ENCODE peak calls at places on chromosome 12, in seven cellular contexts. V, W, S, Q, I, K and O are unnamed samples.
A peak's percentile ranks its signal among the peaks of the same experiment; 100 is the strongest.

GRCh38 chr12:9646794-9647622 is 22.5 kb upstream of the CLEC2D start:
- DNase-seq in V (no peak), W (no peak), S (no peak), Q (peak; percentile 36), I (peak; percentile 30), K (no peak), O (no peak)

GRCh38 chr12:84128117-84128991 is 784.2 kb downstream of the SLC6A15 start:
- DNase-seq in V (no peak), W (no peak), S (no peak), Q (no peak), I (peak; percentile 16), K (peak; percentile 20), O (no peak)

GRCh38 chr12:97921957-97922722 is 459.5 kb downstream of the RMST start:
- DNase-seq in V (peak; percentile 2), W (no peak), S (no peak), Q (peak; percentile 96), I (no peak), K (no peak), O (peak; percentile 93)

GRCh38 chr12:109795023-109795422 is 38.2 kb downstream of the TRPV4 start:
- DNase-seq in V (peak; percentile 65), W (no peak), S (no peak), Q (peak; percentile 47), I (no peak), K (no peak), O (peak; percentile 83)

GRCh38 chr12:110224379-110225304 is 56.4 kb upstream of the ATP2A2 start:
- DNase-seq in V (peak; percentile 43), W (no peak), S (no peak), Q (peak; percentile 93), I (peak; percentile 44), K (no peak), O (peak; percentile 74)

GRCh38 chr12:125892276-125892675 is 827.0 kb downstream of the AACS start:
- DNase-seq in V (no peak), W (no peak), S (no peak), Q (no peak), I (no peak), K (no peak), O (no peak)

GRCh38 chr12:12349711-12350665 is at the start of gene MANSC1:
- DNase-seq in V (no peak), W (peak; percentile 78), S (peak; percentile 75), Q (peak; percentile 41), I (peak; percentile 86), K (peak; percentile 88), O (no peak)

GRCh38 chr12:123995023-123995422 is 22.0 kb downstream of the ZNF664 start:
- DNase-seq in V (peak; percentile 46), W (no peak), S (no peak), Q (peak; percentile 68), I (no peak), K (no peak), O (peak; percentile 95)

GRCh38 chr12:79883216-79883615 is 51.7 kb downstream of the PPP1R12A start:
- DNase-seq in V (peak; percentile 55), W (no peak), S (no peak), Q (no peak), I (no peak), K (no peak), O (peak; percentile 69)

GRCh38 chr12:56193025-56193578 is 3.8 kb upstream of the SMARCC2 start:
- DNase-seq in V (peak; percentile 79), W (peak; percentile 85), S (peak; percentile 85), Q (peak; percentile 91), I (peak; percentile 96), K (no peak), O (peak; percentile 67)

GRCh38 chr12:101729842-101730241 is 9.4 kb downstream of the SYCP3 start:
- DNase-seq in V (no peak), W (no peak), S (no peak), Q (no peak), I (no peak), K (no peak), O (no peak)

GRCh38 chr12:101927042-101927441 is 49.7 kb downstream of the DRAM1 start:
- DNase-seq in V (no peak), W (no peak), S (no peak), Q (peak; percentile 60), I (no peak), K (no peak), O (no peak)

GRCh38 chr12:65602579-65603295 is 221.5 kb upstream of the HMGA2 start:
- DNase-seq in V (peak; percentile 92), W (peak; percentile 75), S (peak; percentile 68), Q (peak; percentile 97), I (peak; percentile 89), K (peak; percentile 80), O (peak; percentile 94)

GRCh38 chr12:121668750-121669524 is 517 bp downstream of the MORN3 start:
- DNase-seq in V (no peak), W (peak; percentile 32), S (no peak), Q (peak; percentile 42), I (peak; percentile 92), K (no peak), O (no peak)

GRCh38 chr12:95335948-95336347 is 118.3 kb downstream of the VEZT start:
- DNase-seq in V (no peak), W (no peak), S (no peak), Q (peak; percentile 47), I (no peak), K (no peak), O (no peak)

DNA sequence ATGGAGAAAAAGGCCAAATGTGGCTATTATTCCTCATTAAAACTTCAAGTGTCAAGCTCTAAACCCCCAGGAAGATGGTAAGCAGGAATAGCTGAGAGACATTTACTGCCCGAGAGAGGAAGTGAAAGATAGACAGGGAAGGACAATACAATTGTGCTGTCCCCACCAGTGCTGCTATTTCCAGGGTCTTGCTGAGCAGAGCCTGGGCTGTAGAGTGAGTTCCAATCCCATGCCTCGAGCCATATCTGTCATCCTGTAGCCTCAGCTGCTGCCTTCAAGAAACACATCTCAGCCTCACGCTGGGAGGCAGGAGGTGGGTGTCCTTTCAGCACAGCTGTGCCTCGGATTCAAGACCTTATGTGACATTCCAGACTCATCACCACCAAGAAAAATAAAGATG is 114.0 kb downstream of the RPAP3 start:
- DNase-seq in V (no peak), W (no peak), S (no peak), Q (no peak), I (no peak), K (no peak), O (no peak)
- H3K27ac ChIP-seq in V (no peak overlapping the region), W (no peak overlapping the region), S (no peak overlapping the region), Q (no peak overlapping the region), I (no peak overlapping the region), K (no peak overlapping the region), O (no peak overlapping the region)

GRCh38 chr12:43728698-43729097 is 29.9 kb downstream of the PUS7L start:
- DNase-seq in V (no peak), W (no peak), S (no peak), Q (no peak), I (no peak), K (no peak), O (no peak)

GRCh38 chr12:43730283-43730682 is 28.3 kb downstream of the PUS7L start:
- DNase-seq in V (no peak), W (no peak), S (no peak), Q (no peak), I (no peak), K (no peak), O (no peak)

GRCh38 chr12:43722621-43723020 is 36.0 kb downstream of the PUS7L start:
- DNase-seq in V (no peak), W (no peak), S (no peak), Q (no peak), I (no peak), K (no peak), O (no peak)

GRCh38 chr12:43723134-43723533 is 35.5 kb downstream of the PUS7L start:
- DNase-seq in V (no peak), W (no peak), S (no peak), Q (no peak), I (no peak), K (no peak), O (no peak)

DNA sequence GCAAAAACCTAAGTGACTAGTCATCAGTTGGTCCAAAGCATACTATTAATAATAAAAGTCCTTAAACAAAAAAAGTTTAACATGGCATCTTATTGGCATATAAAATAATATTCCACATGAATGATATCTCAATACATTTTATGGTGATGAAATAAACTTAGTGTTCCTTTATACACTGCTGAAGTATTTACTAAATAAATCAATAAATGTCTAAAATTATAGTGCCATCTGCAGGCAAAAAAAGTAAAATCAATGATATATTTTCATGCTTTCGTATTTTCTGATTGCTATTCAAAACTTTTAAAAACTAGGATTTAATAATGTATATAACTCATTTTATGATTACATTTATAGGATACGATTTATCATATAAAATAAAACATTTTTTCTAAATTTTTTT is 30.5 kb downstream of the PUS7L start:
- DNase-seq in V (no peak), W (no peak), S (no peak), Q (peak; percentile 33), I (no peak), K (no peak), O (no peak)
- TF ChIP-seq CTCF in V (no peak), W (no peak), S (no peak), Q (peak; percentile 8), I (peak; percentile 51), K (peak; percentile 29), O (peak; percentile 21)

GRCh38 chr12:50572275-50572674 is 67.5 kb downstream of the DIP2B start:
- DNase-seq in V (peak; percentile 35), W (peak; percentile 28), S (no peak), Q (peak; percentile 94), I (peak; percentile 27), K (no peak), O (peak; percentile 78)

GRCh38 chr12:50569876-50570275 is 65.1 kb downstream of the DIP2B start:
- DNase-seq in V (no peak), W (no peak), S (no peak), Q (no peak), I (no peak), K (no peak), O (peak; percentile 46)

GRCh38 chr12:50574621-50575348 is 70.0 kb downstream of the DIP2B start:
- DNase-seq in V (no peak), W (no peak), S (no peak), Q (peak; percentile 79), I (peak; percentile 23), K (no peak), O (no peak)

GRCh38 chr12:50572760-50573159 is 68.0 kb downstream of the DIP2B start:
- DNase-seq in V (no peak), W (no peak), S (no peak), Q (no peak), I (no peak), K (no peak), O (peak; percentile 40)

GRCh38 chr12:50573271-50573670 is 68.5 kb downstream of the DIP2B start:
- DNase-seq in V (no peak), W (no peak), S (no peak), Q (no peak), I (no peak), K (no peak), O (no peak)
- H3K27ac ChIP-seq in V (no peak overlapping the region), W (no peak overlapping the region), S (no peak overlapping the region), Q (no peak overlapping the region), I (peak overlapping the region; percentile 51), K (peak overlapping the region; percentile 51), O (no peak overlapping the region)

GRCh38 chr12:116010467-116010866 is 267.0 kb downstream of the MED13L start:
- DNase-seq in V (no peak), W (no peak), S (no peak), Q (no peak), I (no peak), K (no peak), O (no peak)

GRCh38 chr12:116012757-116013156 is 264.7 kb downstream of the MED13L start:
- DNase-seq in V (no peak), W (no peak), S (no peak), Q (no peak), I (no peak), K (no peak), O (no peak)

GRCh38 chr12:116006141-116006540 is 271.4 kb downstream of the MED13L start:
- DNase-seq in V (no peak), W (no peak), S (no peak), Q (no peak), I (no peak), K (no peak), O (no peak)

GRCh38 chr12:116011217-116011616 is 266.3 kb downstream of the MED13L start:
- DNase-seq in V (no peak), W (no peak), S (no peak), Q (no peak), I (no peak), K (no peak), O (no peak)

GRCh38 chr12:116009805-116010204 is 267.7 kb downstream of the MED13L start:
- DNase-seq in V (no peak), W (no peak), S (no peak), Q (no peak), I (peak; percentile 56), K (no peak), O (no peak)
- TF ChIP-seq CTCF in V (peak; percentile 64), W (no peak), S (no peak), Q (peak; percentile 40), I (peak; percentile 59), K (peak; percentile 28), O (peak; percentile 40)